ENCODE peak calls at places on chromosomes 4 and X, in five cellular contexts. N is AG08396, T is fibroblast of the conjunctiva, S is Panc1, W is NCI-H1092. E is an unnamed sample.

GRCh38 chr4:121155893-121156292 is 8.2 kb downstream of the TNIP3 start:
- DNase-seq in N (peak; percentile 68), T (peak; percentile 45), S (peak; percentile 24), W (no peak), E (no peak)

GRCh38 chrX:30906726-30907125 is 17.7 kb upstream of the TAB3 start:
- DNase-seq in N (no peak), T (no peak), S (no peak), W (no peak), E (no peak)

GRCh38 chrX:71533514-71533849 is 578 bp downstream of the OGT start:
- DNase-seq in N (no peak), T (peak; percentile 8), S (no peak), W (no peak), E (no peak)

GRCh38 chr4:10117424-10118354 is 1.1 kb upstream of the WDR1 start:
- DNase-seq in N (no peak), T (no peak), S (no peak), W (no peak), E (no peak)

GRCh38 chrX:143571521-143571920 is 54.2 kb upstream of the SPANXN3 start:
- DNase-seq in N (no peak), T (no peak), S (no peak), W (no peak), E (no peak)

GRCh38 chr4:107801766-107802211 is 22.9 kb upstream of the SGMS2 start:
- DNase-seq in N (peak; percentile 26), T (no peak), S (no peak), W (no peak), E (no peak)

GRCh38 chrX:85992811-85993229 is 54.5 kb downstream of the CHM start:
- DNase-seq in N (peak; percentile 7), T (peak; percentile 2), S (peak; percentile 20), W (no peak), E (no peak)

GRCh38 chr4:120266602-120267001 is 200.0 kb upstream of the MAD2L1 start:
- DNase-seq in N (no peak), T (peak; percentile 9), S (no peak), W (no peak), E (no peak)

GRCh38 chrX:106481341-106481740 is 130.4 kb upstream of the RADX start:
- DNase-seq in N (peak; percentile 50), T (peak; percentile 10), S (peak; percentile 41), W (peak; percentile 28), E (no peak)

GRCh38 chr4:789571-790465 is 36.1 kb downstream of the CPLX1 start:
- DNase-seq in N (no peak), T (no peak), S (no peak), W (no peak), E (no peak)

GRCh38 chrX:108165349-108166111 is 74.0 kb downstream of the ATG4A start:
- DNase-seq in N (peak; percentile 57), T (peak; percentile 33), S (peak; percentile 10), W (peak; percentile 3), E (no peak)

GRCh38 chrX:150693782-150694574 is 782 bp downstream of the MTMR1 start:
- DNase-seq in N (peak; percentile 61), T (no peak), S (no peak), W (peak; percentile 73), E (peak; percentile 54)

GRCh38 chr4:124295413-124295812 is 417.1 kb downstream of the ANKRD50 start:
- DNase-seq in N (no peak), T (no peak), S (no peak), W (no peak), E (no peak)

GRCh38 chrX:47772764-47773163 is 63.9 kb upstream of the ZNF81 start:
- DNase-seq in N (no peak), T (no peak), S (no peak), W (no peak), E (no peak)

GRCh38 chrX:130672214-130672613 is 230.8 kb downstream of the ENOX2 start:
- DNase-seq in N (no peak), T (no peak), S (no peak), W (no peak), E (no peak)

GRCh38 chr4:133148690-133149363 is at the start of gene PCDH10:
- DNase-seq in N (peak; percentile 97), T (peak; percentile 83), S (no peak), W (peak; percentile 56), E (peak; percentile 9)

GRCh38 chr4:182297659-182298058 is 54.5 kb downstream of the TENM3 start:
- DNase-seq in N (no peak), T (no peak), S (no peak), W (no peak), E (no peak)

E was measured in stimulated activated CD8-positive, alpha-beta memory T cell treated with anti-CD3 and anti-CD28 coated beads, Interleukin-4, amount 100 ng/mL, for 24 hours.